ENCODE peak calls at places on chromosome 6, in ten cellular contexts. One of them, this sample, is unnamed.
A peak's percentile ranks its signal among the peaks of the same experiment; 100 is the strongest.

GRCh38 chr6:31815025-31815838 is at the start of the genes HSPA1A and HSPA1L:
- DNase-seq in omental fat pad: peak; percentile 81
- DNase-seq in heart left ventricle: peak; percentile 98
- DNase-seq in fibroblast of lung: peak; percentile 95
- DNase-seq in HFFc6: peak; percentile 97
- DNase-seq in endothelial cell: peak; percentile 84
- DNase-seq in B cell: peak; percentile 61
- DNase-seq in adrenal gland: peak; percentile 96
- DNase-seq in Peyer's patch: peak; percentile 96
- DNase-seq in transverse colon: peak; percentile 96
- DNase-seq in this sample: peak; percentile 67

GRCh38 chr6:118371955-118372354 is 176.1 kb upstream of the PLN start:
- DNase-seq in omental fat pad: no peak
- DNase-seq in heart left ventricle: no peak
- DNase-seq in fibroblast of lung: no peak
- DNase-seq in HFFc6: no peak
- DNase-seq in endothelial cell: no peak
- DNase-seq in B cell: no peak
- DNase-seq in adrenal gland: no peak
- DNase-seq in Peyer's patch: no peak
- DNase-seq in transverse colon: no peak
- DNase-seq in this sample: no peak

GRCh38 chr6:30037182-30037788 is 23.8 kb upstream of the POLR1H start:
- DNase-seq in omental fat pad: no peak
- DNase-seq in heart left ventricle: no peak
- DNase-seq in fibroblast of lung: peak; percentile 56
- DNase-seq in HFFc6: peak; percentile 15
- DNase-seq in endothelial cell: no peak
- DNase-seq in B cell: peak; percentile 20
- DNase-seq in adrenal gland: peak; percentile 35
- DNase-seq in Peyer's patch: no peak
- DNase-seq in transverse colon: no peak
- DNase-seq in this sample: no peak

GRCh38 chr6:32607263-32607987 is 17.8 kb upstream of the HLA-DRB1 start:
- DNase-seq in omental fat pad: no peak
- DNase-seq in heart left ventricle: no peak
- DNase-seq in fibroblast of lung: no peak
- DNase-seq in HFFc6: no peak
- DNase-seq in endothelial cell: no peak
- DNase-seq in B cell: peak; percentile 54
- DNase-seq in adrenal gland: no peak
- DNase-seq in Peyer's patch: no peak
- DNase-seq in transverse colon: no peak
- DNase-seq in this sample: no peak

GRCh38 chr6:25179051-25179778 is 100.0 kb upstream of the CARMIL1 start:
- DNase-seq in omental fat pad: no peak
- DNase-seq in heart left ventricle: no peak
- DNase-seq in fibroblast of lung: peak; percentile 86
- DNase-seq in HFFc6: peak; percentile 73
- DNase-seq in endothelial cell: no peak
- DNase-seq in B cell: no peak
- DNase-seq in adrenal gland: no peak
- DNase-seq in Peyer's patch: no peak
- DNase-seq in transverse colon: no peak
- DNase-seq in this sample: no peak

GRCh38 chr6:149854532-149854931 is 9.6 kb downstream of the LRP11 start:
- DNase-seq in omental fat pad: no peak
- DNase-seq in heart left ventricle: no peak
- DNase-seq in fibroblast of lung: no peak
- DNase-seq in HFFc6: no peak
- DNase-seq in endothelial cell: no peak
- DNase-seq in B cell: no peak
- DNase-seq in adrenal gland: no peak
- DNase-seq in Peyer's patch: no peak
- DNase-seq in transverse colon: no peak
- DNase-seq in this sample: no peak

GRCh38 chr6:104566411-104566810 is 293.3 kb downstream of the HACE1 start:
- DNase-seq in omental fat pad: no peak
- DNase-seq in heart left ventricle: no peak
- DNase-seq in fibroblast of lung: no peak
- DNase-seq in HFFc6: no peak
- DNase-seq in endothelial cell: no peak
- DNase-seq in B cell: no peak
- DNase-seq in adrenal gland: no peak
- DNase-seq in Peyer's patch: no peak
- DNase-seq in transverse colon: no peak
- DNase-seq in this sample: no peak

GRCh38 chr6:53741417-53741816 is 53.4 kb upstream of the LRRC1 start:
- DNase-seq in omental fat pad: no peak
- DNase-seq in heart left ventricle: no peak
- DNase-seq in fibroblast of lung: no peak
- DNase-seq in HFFc6: no peak
- DNase-seq in endothelial cell: no peak
- DNase-seq in B cell: no peak
- DNase-seq in adrenal gland: no peak
- DNase-seq in Peyer's patch: peak; percentile 54
- DNase-seq in transverse colon: no peak
- DNase-seq in this sample: peak; percentile 70

GRCh38 chr6:7543761-7544424 is 2.4 kb downstream of the DSP start:
- DNase-seq in omental fat pad: no peak
- DNase-seq in heart left ventricle: no peak
- DNase-seq in fibroblast of lung: no peak
- DNase-seq in HFFc6: no peak
- DNase-seq in endothelial cell: no peak
- DNase-seq in B cell: no peak
- DNase-seq in adrenal gland: peak; percentile 26
- DNase-seq in Peyer's patch: no peak
- DNase-seq in transverse colon: no peak
- DNase-seq in this sample: no peak

GRCh38 chr6:119586250-119586882 is 236.8 kb upstream of the MAN1A1 start:
- DNase-seq in omental fat pad: no peak
- DNase-seq in heart left ventricle: no peak
- DNase-seq in fibroblast of lung: no peak
- DNase-seq in HFFc6: no peak
- DNase-seq in endothelial cell: no peak
- DNase-seq in B cell: no peak
- DNase-seq in adrenal gland: no peak
- DNase-seq in Peyer's patch: no peak
- DNase-seq in transverse colon: no peak
- DNase-seq in this sample: no peak

GRCh38 chr6:134004714-134005113 is 47.7 kb downstream of the SLC2A12 start:
- DNase-seq in omental fat pad: no peak
- DNase-seq in heart left ventricle: no peak
- DNase-seq in fibroblast of lung: no peak
- DNase-seq in HFFc6: no peak
- DNase-seq in endothelial cell: no peak
- DNase-seq in B cell: no peak
- DNase-seq in adrenal gland: no peak
- DNase-seq in Peyer's patch: no peak
- DNase-seq in transverse colon: no peak
- DNase-seq in this sample: no peak

GRCh38 chr6:133568970-133569889 is 319.7 kb upstream of the TCF21 start:
- DNase-seq in omental fat pad: peak; percentile 24
- DNase-seq in heart left ventricle: peak; percentile 42
- DNase-seq in fibroblast of lung: peak; percentile 88
- DNase-seq in HFFc6: peak; percentile 82
- DNase-seq in endothelial cell: peak; percentile 13
- DNase-seq in B cell: no peak
- DNase-seq in adrenal gland: peak; percentile 21
- DNase-seq in Peyer's patch: peak; percentile 49
- DNase-seq in transverse colon: peak; percentile 14
- DNase-seq in this sample: peak; percentile 38

GRCh38 chr6:98601697-98602096 is 232.7 kb upstream of the POU3F2 start:
- DNase-seq in omental fat pad: no peak
- DNase-seq in heart left ventricle: no peak
- DNase-seq in fibroblast of lung: no peak
- DNase-seq in HFFc6: no peak
- DNase-seq in endothelial cell: no peak
- DNase-seq in B cell: no peak
- DNase-seq in adrenal gland: no peak
- DNase-seq in Peyer's patch: no peak
- DNase-seq in transverse colon: no peak
- DNase-seq in this sample: no peak

GRCh38 chr6:12431023-12431422 is 140.9 kb downstream of the EDN1 start:
- DNase-seq in omental fat pad: no peak
- DNase-seq in heart left ventricle: no peak
- DNase-seq in fibroblast of lung: no peak
- DNase-seq in HFFc6: no peak
- DNase-seq in endothelial cell: no peak
- DNase-seq in B cell: no peak
- DNase-seq in adrenal gland: no peak
- DNase-seq in Peyer's patch: no peak
- DNase-seq in transverse colon: no peak
- DNase-seq in this sample: no peak

GRCh38 chr6:45987866-45988265 is 27.8 kb downstream of the CLIC5 start:
- DNase-seq in omental fat pad: no peak
- DNase-seq in heart left ventricle: no peak
- DNase-seq in fibroblast of lung: no peak
- DNase-seq in HFFc6: no peak
- DNase-seq in endothelial cell: no peak
- DNase-seq in B cell: no peak
- DNase-seq in adrenal gland: no peak
- DNase-seq in Peyer's patch: no peak
- DNase-seq in transverse colon: peak; percentile 29
- DNase-seq in this sample: no peak

GRCh38 chr6:6495851-6496250 is 92.7 kb upstream of the LY86 start:
- DNase-seq in omental fat pad: no peak
- DNase-seq in heart left ventricle: no peak
- DNase-seq in fibroblast of lung: no peak
- DNase-seq in HFFc6: no peak
- DNase-seq in endothelial cell: no peak
- DNase-seq in B cell: no peak
- DNase-seq in adrenal gland: no peak
- DNase-seq in Peyer's patch: no peak
- DNase-seq in transverse colon: no peak
- DNase-seq in this sample: no peak

GRCh38 chr6:6492675-6493074 is 95.8 kb upstream of the LY86 start:
- DNase-seq in omental fat pad: no peak
- DNase-seq in heart left ventricle: peak; percentile 31
- DNase-seq in fibroblast of lung: no peak
- DNase-seq in HFFc6: no peak
- DNase-seq in endothelial cell: no peak
- DNase-seq in B cell: no peak
- DNase-seq in adrenal gland: no peak
- DNase-seq in Peyer's patch: no peak
- DNase-seq in transverse colon: no peak
- DNase-seq in this sample: no peak

GRCh38 chr6:6497541-6497940 is 91.0 kb upstream of the LY86 start:
- DNase-seq in omental fat pad: no peak
- DNase-seq in heart left ventricle: no peak
- DNase-seq in fibroblast of lung: no peak
- DNase-seq in HFFc6: no peak
- DNase-seq in endothelial cell: no peak
- DNase-seq in B cell: no peak
- DNase-seq in adrenal gland: no peak
- DNase-seq in Peyer's patch: no peak
- DNase-seq in transverse colon: no peak
- DNase-seq in this sample: no peak

GRCh38 chr6:6491761-6492160 is 96.8 kb upstream of the LY86 start:
- DNase-seq in omental fat pad: no peak
- DNase-seq in heart left ventricle: no peak
- DNase-seq in fibroblast of lung: no peak
- DNase-seq in HFFc6: no peak
- DNase-seq in endothelial cell: no peak
- DNase-seq in B cell: no peak
- DNase-seq in adrenal gland: no peak
- DNase-seq in Peyer's patch: no peak
- DNase-seq in transverse colon: no peak
- DNase-seq in this sample: no peak

DNA sequence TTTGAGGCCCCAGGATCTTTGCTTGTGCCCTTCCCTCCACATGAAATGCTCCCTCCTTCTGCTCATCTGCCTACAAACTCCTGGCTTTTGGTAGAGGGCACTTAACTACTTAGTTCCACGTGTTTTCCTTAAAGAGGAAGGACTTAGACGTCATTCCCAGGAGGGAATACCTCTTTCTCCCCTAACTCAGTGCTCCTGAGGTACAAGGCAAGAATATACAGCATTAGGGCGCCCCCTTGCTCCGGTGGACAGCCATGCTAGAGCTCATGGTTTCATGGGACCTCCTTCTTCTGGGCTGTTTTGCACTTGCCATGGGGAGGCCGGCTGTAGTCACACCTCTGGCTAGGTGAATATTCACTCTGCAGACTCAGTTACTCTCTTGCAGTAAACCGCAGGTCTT is 93.8 kb upstream of the LY86 start:
- DNase-seq in omental fat pad: no peak
- DNase-seq in heart left ventricle: peak; percentile 49
- DNase-seq in fibroblast of lung: no peak
- DNase-seq in HFFc6: no peak
- DNase-seq in endothelial cell: peak; percentile 79
- DNase-seq in B cell: peak; percentile 60
- DNase-seq in adrenal gland: peak; percentile 29
- DNase-seq in Peyer's patch: peak; percentile 57
- DNase-seq in transverse colon: peak; percentile 47
- DNase-seq in this sample: peak; percentile 72
- TF ChIP-seq CTCF in omental fat pad: no peak
- TF ChIP-seq CTCF in heart left ventricle: peak; percentile 63
- TF ChIP-seq CTCF in fibroblast of lung: no peak
- TF ChIP-seq CTCF in HFFc6: no peak
- TF ChIP-seq CTCF in endothelial cell: peak; percentile 44
- TF ChIP-seq CTCF in B cell: peak; percentile 68
- TF ChIP-seq CTCF in adrenal gland: peak; percentile 27
- TF ChIP-seq CTCF in Peyer's patch: peak; percentile 18
- TF ChIP-seq CTCF in transverse colon: peak; percentile 36
- TF ChIP-seq CTCF in this sample: peak; percentile 66

GRCh38 chr6:16803294-16804006 is 42.2 kb upstream of the ATXN1 start:
- DNase-seq in omental fat pad: no peak
- DNase-seq in heart left ventricle: peak; percentile 65
- DNase-seq in fibroblast of lung: peak; percentile 77
- DNase-seq in HFFc6: no peak
- DNase-seq in endothelial cell: peak; percentile 18
- DNase-seq in B cell: no peak
- DNase-seq in adrenal gland: peak; percentile 82
- DNase-seq in Peyer's patch: peak; percentile 46
- DNase-seq in transverse colon: peak; percentile 14
- DNase-seq in this sample: no peak
- TF ChIP-seq CTCF in omental fat pad: no peak
- TF ChIP-seq CTCF in heart left ventricle: no peak
- TF ChIP-seq CTCF in fibroblast of lung: peak; percentile 7
- TF ChIP-seq CTCF in HFFc6: no peak
- TF ChIP-seq CTCF in endothelial cell: no peak
- TF ChIP-seq CTCF in B cell: no peak
- TF ChIP-seq CTCF in adrenal gland: no peak
- TF ChIP-seq CTCF in Peyer's patch: no peak
- TF ChIP-seq CTCF in transverse colon: no peak
- TF ChIP-seq CTCF in this sample: no peak

GRCh38 chr6:161101517-161101916 is 109.9 kb downstream of the MAP3K4 start:
- DNase-seq in omental fat pad: no peak
- DNase-seq in heart left ventricle: no peak
- DNase-seq in fibroblast of lung: peak; percentile 23
- DNase-seq in HFFc6: no peak
- DNase-seq in endothelial cell: peak; percentile 41
- DNase-seq in B cell: peak; percentile 8
- DNase-seq in adrenal gland: no peak
- DNase-seq in Peyer's patch: no peak
- DNase-seq in transverse colon: no peak
- DNase-seq in this sample: no peak
- TF ChIP-seq CTCF in omental fat pad: no peak
- TF ChIP-seq CTCF in heart left ventricle: peak; percentile 17
- TF ChIP-seq CTCF in fibroblast of lung: peak; percentile 29
- TF ChIP-seq CTCF in HFFc6: peak; percentile 45
- TF ChIP-seq CTCF in endothelial cell: no peak
- TF ChIP-seq CTCF in B cell: peak; percentile 25
- TF ChIP-seq CTCF in adrenal gland: no peak
- TF ChIP-seq CTCF in Peyer's patch: no peak
- TF ChIP-seq CTCF in transverse colon: no peak
- TF ChIP-seq CTCF in this sample: no peak

GRCh38 chr6:75147512-75147911 is 58.3 kb downstream of the COL12A1 start:
- DNase-seq in omental fat pad: no peak
- DNase-seq in heart left ventricle: no peak
- DNase-seq in fibroblast of lung: peak; percentile 65
- DNase-seq in HFFc6: peak; percentile 39
- DNase-seq in endothelial cell: no peak
- DNase-seq in B cell: no peak
- DNase-seq in adrenal gland: no peak
- DNase-seq in Peyer's patch: no peak
- DNase-seq in transverse colon: no peak
- DNase-seq in this sample: no peak
- TF ChIP-seq CTCF in omental fat pad: no peak
- TF ChIP-seq CTCF in heart left ventricle: no peak
- TF ChIP-seq CTCF in fibroblast of lung: no peak
- TF ChIP-seq CTCF in HFFc6: no peak
- TF ChIP-seq CTCF in endothelial cell: no peak
- TF ChIP-seq CTCF in B cell: no peak
- TF ChIP-seq CTCF in adrenal gland: no peak
- TF ChIP-seq CTCF in Peyer's patch: no peak
- TF ChIP-seq CTCF in transverse colon: no peak
- TF ChIP-seq CTCF in this sample: no peak